ENCODE peak calls at places on chromosomes 7 and 10, in nine cellular contexts. C, M, Q, P, Y, T, A, L and U are unnamed samples.

GRCh38 chr10:52268790-52269189 is 45.3 kb upstream of the DKK1 start:
- DNase-seq in Q (no peak), L (no peak), T (no peak), P (no peak), M (no peak), Y (no peak), C (no peak), A (no peak), U (no peak)

GRCh38 chr10:106795619-106796018 is 368.9 kb downstream of the SORCS1 start:
- DNase-seq in C (no peak), A (peak), L (peak), P (peak), Y (peak), T (no peak), M (no peak), Q (no peak), U (no peak)

GRCh38 chr10:95183451-95184230 is 10.4 kb upstream of the ACSM6 start:
- DNase-seq in Y (peak), T (peak), C (peak), A (peak), L (peak), M (peak), Q (peak), P (peak), U (no peak)

GRCh38 chr10:99431190-99431549 is 746 bp upstream of the GOT1 start:
- DNase-seq in Y (peak), A (peak), T (peak), Q (peak), P (peak), L (peak), C (peak), M (no peak), U (no peak)

GRCh38 chr7:52071744-52072143 is 755.1 kb upstream of the COBL start:
- DNase-seq in M (no peak), Y (no peak), P (no peak), Q (no peak), T (no peak), A (no peak), C (no peak), L (no peak), U (no peak)

GRCh38 chr7:95509199-95509598 is 23.5 kb downstream of the ASB4 start:
- DNase-seq in C (no peak), A (peak), Y (no peak), P (peak), T (no peak), L (no peak), M (no peak), Q (peak), U (no peak)

GRCh38 chr10:3476186-3476585 is 303.6 kb upstream of the PITRM1 start:
- DNase-seq in Y (no peak), L (no peak), Q (no peak), A (no peak), T (no peak), P (no peak), M (no peak), C (no peak), U (no peak)

GRCh38 chr7:120274899-120275298 is 1.9 kb downstream of the KCND2 start:
- DNase-seq in T (no peak), A (no peak), Q (no peak), C (no peak), P (no peak), Y (no peak), M (no peak), L (no peak), U (no peak)

GRCh38 chr7:157837561-157837960 is 500.8 kb downstream of the DNAJB6 start:
- DNase-seq in Q (no peak), P (no peak), Y (no peak), L (no peak), M (no peak), A (no peak), C (no peak), T (no peak), U (no peak)

GRCh38 chr10:77118603-77119282 is 518.9 kb downstream of the KCNMA1 start:
- DNase-seq in L (no peak), T (no peak), C (no peak), Y (no peak), M (no peak), Q (no peak), P (no peak), A (no peak), U (peak)
- TF ChIP-seq POLR2A in L (no peak), T (no peak), C (no peak), Y (no peak), M (no peak), Q (no peak), P (no peak), A (no peak), U (no peak)

DNA sequence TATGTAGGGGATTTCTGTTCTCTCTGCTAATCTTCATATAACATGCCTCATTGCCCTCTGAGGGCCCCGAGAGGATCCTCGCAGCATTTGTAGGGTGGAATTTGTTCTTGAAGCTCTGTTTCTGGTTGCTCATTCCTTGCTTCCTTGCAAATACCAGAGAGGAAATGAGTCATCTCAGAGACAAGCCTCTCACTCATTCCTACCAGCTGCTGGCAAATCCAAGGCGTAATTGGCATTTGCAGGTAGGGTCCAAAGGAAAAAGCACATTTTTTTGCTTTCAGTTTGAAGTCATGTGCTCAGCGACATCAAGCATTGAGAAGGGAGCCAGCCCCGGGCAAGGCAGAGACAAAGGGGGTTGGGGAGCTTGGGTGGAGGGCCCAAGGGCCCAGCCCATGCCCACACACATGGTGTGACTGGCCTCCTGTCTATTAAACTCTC is 501.6 kb downstream of the GALNT17 start:
- DNase-seq in Y (no peak), M (no peak), P (peak), Q (peak), L (no peak), T (no peak), C (peak), A (peak), U (no peak)
- H3K4me3 ChIP-seq in Y (no peak), M (no peak), P (no peak), Q (no peak), L (no peak), T (no peak), C (no peak), A (no peak), U (peak)

DNA sequence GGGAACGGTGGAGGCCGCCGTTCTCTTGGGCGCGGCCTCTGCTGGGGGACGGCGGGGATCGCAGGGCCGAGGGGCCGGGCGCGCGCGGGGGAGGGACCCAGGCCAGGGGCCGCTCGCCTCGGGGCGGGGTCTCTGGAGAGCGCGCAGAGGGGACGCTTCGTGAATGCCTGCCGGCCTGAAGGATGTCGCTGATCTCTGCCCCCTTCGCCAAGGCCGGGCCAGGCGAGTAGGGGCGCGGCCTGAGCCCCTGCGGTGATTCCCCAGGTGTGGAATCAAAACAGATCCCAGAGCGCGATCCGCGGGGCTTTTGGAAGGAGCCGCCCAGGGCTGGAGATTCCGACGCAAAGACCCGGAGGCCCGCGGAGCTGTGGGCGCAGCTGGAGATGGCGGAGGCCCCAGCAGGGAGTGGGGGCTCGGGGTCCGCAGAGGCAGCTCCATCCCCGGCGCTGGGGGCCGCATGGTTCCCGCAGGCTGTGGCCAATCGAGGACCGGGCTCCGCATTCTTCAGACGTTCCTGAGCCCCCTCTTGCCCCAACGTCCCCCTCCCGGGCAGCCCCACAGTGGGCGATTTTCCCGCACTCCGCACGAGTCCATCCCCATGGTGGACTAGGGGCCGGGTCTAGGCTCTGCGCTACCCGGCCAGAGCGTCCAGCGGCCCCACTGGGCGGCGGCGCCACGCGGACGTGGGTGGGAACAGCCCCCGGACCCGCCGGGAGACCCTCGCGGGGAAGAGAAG is 166.0 kb downstream of the ACTR3B start:
- DNase-seq in P (no peak), T (no peak), Q (no peak), A (no peak), Y (no peak), M (peak), L (peak), C (no peak), U (no peak)
- TF ChIP-seq POLR2A in P (no peak), T (no peak), Q (no peak), A (no peak), Y (no peak), M (no peak), L (no peak), C (no peak), U (no peak)

DNA sequence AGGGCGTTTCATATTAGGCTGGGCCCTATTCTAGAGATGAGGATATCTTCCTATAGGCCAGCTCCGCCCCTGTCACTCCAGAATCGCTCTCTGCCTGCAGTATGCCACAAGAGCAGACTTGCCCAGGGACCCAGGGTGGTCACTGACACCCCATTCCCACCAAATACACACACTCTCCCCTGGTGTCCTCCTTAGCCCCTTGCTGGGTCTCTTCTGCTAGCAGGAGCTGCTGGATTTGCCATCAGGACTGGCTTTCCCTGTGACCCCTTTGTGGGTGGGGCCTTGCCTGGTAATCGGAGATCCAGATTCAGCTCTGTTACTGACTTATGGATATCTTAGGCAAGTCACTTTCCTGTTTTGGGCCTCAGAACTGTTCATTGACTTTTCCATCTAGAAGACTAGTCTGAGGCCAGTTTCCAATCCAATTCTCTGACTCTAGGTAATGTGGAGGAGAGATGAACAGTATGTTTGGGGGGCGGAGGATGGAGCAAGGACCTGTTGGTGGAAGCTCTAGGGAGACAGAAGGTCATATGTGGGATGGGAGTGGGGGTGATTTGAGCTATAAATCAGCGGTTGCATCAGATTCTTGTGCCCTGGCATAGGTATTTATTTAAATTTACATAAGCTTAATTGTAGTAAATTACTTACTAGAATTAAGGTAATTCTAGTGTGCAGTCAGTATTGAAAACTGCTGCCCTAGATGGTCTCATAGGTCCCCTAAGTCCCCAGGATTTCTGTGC is 1.6 kb downstream of the TSPAN15 start:
- DNase-seq in Q (no peak), A (no peak), L (no peak), T (no peak), C (no peak), Y (no peak), M (no peak), P (no peak), U (no peak)
- H3K4me3 ChIP-seq in Q (no peak), A (no peak), L (no peak), T (no peak), C (peak), Y (no peak), M (no peak), P (no peak), U (peak)

GRCh38 chr7:1940402-1940786 is 270.3 kb downstream of the ELFN1 start:
- DNase-seq in L (no peak), M (no peak), T (peak), Y (no peak), P (peak), A (peak), Q (no peak), C (no peak), U (no peak)
- TF ChIP-seq POLR2A in L (no peak), M (no peak), T (no peak), Y (no peak), P (no peak), A (peak), Q (no peak), C (no peak), U (no peak)

DNA sequence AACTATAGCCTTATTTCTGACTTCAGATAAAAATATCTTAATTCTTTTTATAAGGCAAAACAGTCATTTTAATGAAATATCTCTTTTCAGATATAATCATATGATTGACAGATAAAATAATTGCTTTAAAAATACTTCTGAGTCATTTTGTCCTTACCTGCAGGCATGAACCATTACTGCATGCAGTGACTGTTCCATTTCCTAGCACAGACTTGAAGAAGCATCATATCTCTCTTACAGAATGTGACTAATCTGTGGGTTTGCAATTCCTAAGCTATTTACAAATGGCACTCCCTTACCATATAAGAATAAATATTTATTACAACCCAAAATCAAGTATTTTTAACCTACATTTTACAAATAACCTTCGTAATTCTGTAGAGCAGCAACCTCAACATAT is 120.7 kb downstream of the SRPK2 start:
- DNase-seq in Q (peak), M (no peak), Y (no peak), T (no peak), P (no peak), C (peak), A (peak), L (no peak), U (no peak)
- H3K4me3 ChIP-seq in Q (no peak), M (no peak), Y (peak), T (no peak), P (peak), C (peak), A (peak), L (peak), U (peak)

GRCh38 chr7:150322114-150322832 is 882 bp upstream of the LRRC61 start:
- DNase-seq in M (no peak), C (no peak), A (no peak), Q (no peak), T (no peak), Y (no peak), L (no peak), P (peak), U (no peak)

GRCh38 chr7:150321788-150322113 is 1.4 kb upstream of the LRRC61 start:
- DNase-seq in L (no peak), Y (no peak), T (no peak), P (no peak), C (no peak), A (no peak), Q (no peak), M (no peak), U (no peak)

GRCh38 chr7:150324366-150324961 is 1.1 kb upstream of the ACTR3C start:
- DNase-seq in T (no peak), L (no peak), A (peak), C (no peak), P (peak), Q (peak), M (no peak), Y (no peak), U (no peak)

GRCh38 chr7:150323682-150324365 is 479 bp upstream of the ACTR3C start:
- DNase-seq in A (no peak), M (no peak), T (no peak), Y (no peak), C (no peak), Q (no peak), P (no peak), L (no peak), U (no peak)

DNA sequence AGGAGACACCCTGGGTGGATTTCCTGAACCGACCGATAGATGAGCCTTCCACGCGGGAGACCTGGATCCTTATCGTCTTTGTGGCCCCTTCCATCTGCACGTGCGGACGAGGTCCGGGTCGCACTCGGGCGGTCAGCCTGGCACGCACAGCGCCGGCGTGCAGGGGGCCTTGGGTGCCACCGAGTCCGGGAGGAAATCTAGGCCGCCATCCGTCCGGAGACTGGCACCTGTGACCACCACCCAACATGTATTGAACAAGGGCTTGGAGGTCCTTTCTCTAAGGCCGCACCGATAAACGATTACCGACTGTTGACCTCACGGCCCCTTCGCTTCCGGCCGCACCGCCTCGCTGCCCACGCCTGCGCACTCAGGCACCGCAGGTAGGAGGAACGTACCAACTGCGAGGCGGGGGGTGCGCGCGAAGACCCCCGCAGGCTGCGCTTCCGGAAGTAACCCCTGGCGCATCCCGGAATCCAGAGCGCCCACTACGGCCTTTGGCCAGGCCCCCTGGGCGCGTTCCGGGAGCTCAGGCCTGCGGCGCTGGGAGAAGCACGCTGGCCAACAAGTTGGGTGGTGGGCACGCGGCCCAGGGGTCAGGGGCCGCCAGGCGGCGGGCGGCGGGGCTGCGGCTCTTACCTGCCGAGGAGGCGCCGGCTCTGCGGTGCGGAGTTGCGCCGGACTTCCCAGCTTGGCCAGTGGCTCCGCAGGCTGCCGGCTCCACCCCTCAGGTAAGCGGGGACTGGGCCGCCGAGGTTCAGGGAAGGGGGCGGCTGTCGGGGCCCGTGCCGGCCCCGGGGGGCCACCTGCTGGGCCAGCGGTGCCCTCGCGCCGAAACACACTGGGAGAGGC is at the start of the genes ACTR3C and LRRC61:
- DNase-seq in Q (no peak), L (peak), M (no peak), T (no peak), P (peak), A (peak), C (no peak), Y (peak), U (no peak)
- TF ChIP-seq POLR2A in Q (no peak), L (no peak), M (no peak), T (no peak), P (peak), A (no peak), C (no peak), Y (peak), U (no peak)

GRCh38 chr7:68929712-68930395 is 668.4 kb upstream of the AUTS2 start:
- DNase-seq in T (no peak), Q (peak), A (no peak), P (no peak), C (peak), M (no peak), L (no peak), Y (no peak), U (no peak)

DNA sequence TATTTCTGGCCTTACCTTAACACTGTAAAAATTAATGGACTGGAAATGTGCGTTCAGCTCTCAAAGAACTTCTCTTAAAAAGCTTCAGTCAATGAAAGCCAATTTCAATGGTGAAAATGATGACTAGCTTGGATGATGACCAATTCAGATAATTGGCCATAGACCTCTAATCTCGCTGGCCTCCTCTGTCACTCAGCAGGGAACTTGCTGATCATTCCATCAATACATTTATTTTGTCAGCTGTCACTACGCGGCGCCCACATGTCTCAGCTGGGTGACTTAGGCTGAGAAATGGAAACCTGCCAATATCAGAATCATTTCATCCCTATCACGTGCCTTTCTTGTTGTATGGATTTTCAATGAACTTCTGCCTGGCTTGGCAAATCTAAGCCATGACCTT is 673.0 kb upstream of the AUTS2 start:
- DNase-seq in A (no peak), T (no peak), L (no peak), M (no peak), C (no peak), Q (no peak), P (no peak), Y (no peak), U (no peak)
- H3K4me3 ChIP-seq in A (no peak), T (no peak), L (no peak), M (no peak), C (no peak), Q (no peak), P (no peak), Y (no peak), U (no peak)